ENCODE peak calls at places on chromosomes 1 and 21, in five cellular contexts. R is T-helper 2 cell, V is NCI-H510A, X is sciatic nerve, D is iris pigment epithelial cell. U is an unnamed sample.

GRCh38 chr21:26070822-26071425 is 99.6 kb downstream of the APP start:
- DNase-seq in X (no peak), R (no peak), V (no peak), D (peak; percentile 82), U (no peak)

GRCh38 chr1:164614316-164614715 is 55.3 kb downstream of the PBX1 start:
- DNase-seq in V (no peak), R (no peak), X (no peak), D (no peak), U (no peak)

GRCh38 chr1:89671775-89672488 is 39.0 kb downstream of the LRRC8C start:
- DNase-seq in V (no peak), R (no peak), D (peak; percentile 85), X (no peak), U (no peak)

GRCh38 chr1:30968220-30968971 is 59.8 kb upstream of the SDC3 start:
- DNase-seq in V (no peak), R (no peak), X (no peak), D (no peak), U (no peak)

GRCh38 chr21:28089599-28090421 is 902.9 kb downstream of the LTN1 start:
- DNase-seq in R (no peak), V (no peak), D (no peak), X (peak; percentile 52), U (no peak)

GRCh38 chr21:17467829-17468228 is 45.0 kb upstream of the CXADR start:
- DNase-seq in X (no peak), V (no peak), D (peak; percentile 48), R (no peak), U (no peak)

GRCh38 chr1:94622757-94623156 is 81.2 kb upstream of the F3 start:
- DNase-seq in D (peak; percentile 88), R (no peak), V (no peak), X (no peak), U (no peak)

GRCh38 chr21:46545363-46545762 is 59.5 kb downstream of the S100B start:
- DNase-seq in X (peak; percentile 32), D (no peak), V (no peak), R (no peak), U (no peak)

GRCh38 chr1:74623716-74624115 is 49.9 kb downstream of the ERICH3 start:
- DNase-seq in R (no peak), D (no peak), V (no peak), X (no peak), U (no peak)

GRCh38 chr1:214154596-214155261 is 126.2 kb upstream of the SMYD2 start:
- DNase-seq in R (no peak), X (no peak), D (no peak), V (no peak), U (no peak)

GRCh38 chr1:91174734-91175133 is 152.9 kb upstream of the ZNF644 start:
- DNase-seq in R (no peak), V (no peak), D (no peak), X (no peak), U (no peak)

GRCh38 chr1:53137729-53138128 is 4.7 kb downstream of the SLC1A7 start:
- DNase-seq in V (no peak), X (peak; percentile 13), R (no peak), D (no peak), U (no peak)

GRCh38 chr1:199124351-199124750 is 485.5 kb downstream of the PTPRC start:
- DNase-seq in R (no peak), V (no peak), X (no peak), D (peak; percentile 28), U (no peak)

GRCh38 chr1:40861227-40862003 is 748 bp downstream of the CITED4 start:
- DNase-seq in R (no peak), V (peak; percentile 56), D (peak; percentile 67), X (peak; percentile 75), U (no peak)

GRCh38 chr1:231869364-231869763 is 242.8 kb downstream of the DISC1 start:
- DNase-seq in D (no peak), X (no peak), V (no peak), R (no peak), U (no peak)

GRCh38 chr1:83827731-83828130 is 171.2 kb downstream of the TTLL7 start:
- DNase-seq in V (no peak), D (no peak), R (no peak), X (no peak), U (no peak)

GRCh38 chr1:109876617-109877319 is 33.9 kb upstream of the CSF1 start:
- DNase-seq in X (no peak), D (no peak), V (no peak), R (no peak), U (no peak)